ENCODE peak calls at places on chromosome 22, in nine cellular contexts. E, Y, I, Z, D, F, N, Q and P are unnamed samples.

GRCh38 chr22:31445642-31446041 is 44.0 kb downstream of the EIF4ENIF1 start:
- DNase-seq in E (no peak), Y (no peak), I (no peak), Z (no peak), D (no peak), F (no peak), N (no peak), Q (no peak), P (no peak)

GRCh38 chr22:45903355-45904149 is 73.4 kb downstream of the WNT7B start:
- DNase-seq in E (no peak), Y (peak), I (no peak), Z (no peak), D (no peak), F (peak), N (peak), Q (no peak), P (no peak)

GRCh38 chr22:22464541-22465054 is 43.9 kb downstream of the ZNF280B start:
- DNase-seq in E (no peak), Y (no peak), I (no peak), Z (no peak), D (no peak), F (no peak), N (no peak), Q (no peak), P (no peak)

GRCh38 chr22:32132783-32133182 is 26.3 kb downstream of the C22orf42 start:
- DNase-seq in E (no peak), Y (no peak), I (no peak), Z (no peak), D (no peak), F (no peak), N (no peak), Q (no peak), P (no peak)

GRCh38 chr22:46829140-46829891 is 66.9 kb downstream of the TBC1D22A start:
- DNase-seq in E (no peak), Y (peak), I (no peak), Z (no peak), D (no peak), F (peak), N (no peak), Q (no peak), P (no peak)

GRCh38 chr22:37229012-37229804 is 14.9 kb downstream of the RAC2 start:
- DNase-seq in E (no peak), Y (peak), I (no peak), Z (no peak), D (no peak), F (peak), N (no peak), Q (no peak), P (no peak)

GRCh38 chr22:30777589-30777988 is 82.9 kb downstream of the OSBP2 start:
- DNase-seq in E (no peak), Y (no peak), I (no peak), Z (no peak), D (no peak), F (no peak), N (no peak), Q (no peak), P (no peak)

GRCh38 chr22:38310518-38311330 is 6.5 kb downstream of the CSNK1E start:
- DNase-seq in E (no peak), Y (no peak), I (no peak), Z (no peak), D (no peak), F (no peak), N (no peak), Q (no peak), P (no peak)

GRCh38 chr22:38467438-38467903 is 425 bp upstream of the KDELR3 start:
- DNase-seq in E (no peak), Y (no peak), I (no peak), Z (no peak), D (no peak), F (no peak), N (no peak), Q (no peak), P (no peak)

GRCh38 chr22:42673898-42674390 is 24.8 kb upstream of the CYB5R3 start:
- DNase-seq in E (no peak), Y (no peak), I (no peak), Z (peak), D (no peak), F (peak), N (no peak), Q (peak), P (no peak)

GRCh38 chr22:44486538-44486937 is 11.5 kb downstream of the RTL6 start:
- DNase-seq in E (no peak), Y (no peak), I (no peak), Z (no peak), D (no peak), F (peak), N (no peak), Q (no peak), P (no peak)

GRCh38 chr22:42697542-42698013 is 23.1 kb downstream of the A4GALT start:
- DNase-seq in E (no peak), Y (peak), I (no peak), Z (no peak), D (no peak), F (peak), N (peak), Q (no peak), P (no peak)

GRCh38 chr22:29883831-29884139 is 811 bp downstream of the MTMR3 start:
- DNase-seq in E (no peak), Y (no peak), I (no peak), Z (no peak), D (no peak), F (no peak), N (no peak), Q (no peak), P (no peak)

GRCh38 chr22:37932821-37933578 is 20.4 kb downstream of the C22orf23 start:
- DNase-seq in E (no peak), Y (no peak), I (no peak), Z (peak), D (no peak), F (no peak), N (no peak), Q (peak), P (peak)

GRCh38 chr22:24321999-24322398 is 51.4 kb downstream of the SPECC1L start:
- DNase-seq in E (no peak), Y (no peak), I (no peak), Z (no peak), D (no peak), F (no peak), N (peak), Q (no peak), P (no peak)

GRCh38 chr22:20979243-20979809 is 2.8 kb upstream of the LZTR1 start:
- DNase-seq in E (peak), Y (peak), I (peak), Z (peak), D (peak), F (no peak), N (peak), Q (no peak), P (peak)

GRCh38 chr22:17951315-17951714 is 73.0 kb downstream of the MICAL3 start:
- DNase-seq in E (no peak), Y (no peak), I (no peak), Z (no peak), D (no peak), F (no peak), N (no peak), Q (no peak), P (no peak)

GRCh38 chr22:39144101-39144815 is 8.2 kb downstream of the CBX7 start:
- DNase-seq in E (peak), Y (peak), I (peak), Z (peak), D (no peak), F (peak), N (no peak), Q (no peak), P (no peak)

GRCh38 chr22:38097557-38098409 is 12.7 kb downstream of the BAIAP2L2 start:
- DNase-seq in E (no peak), Y (no peak), I (peak), Z (no peak), D (no peak), F (no peak), N (no peak), Q (no peak), P (no peak)

GRCh38 chr22:42296381-42296853 is 26.0 kb upstream of the TCF20 start:
- DNase-seq in E (no peak), Y (no peak), I (no peak), Z (peak), D (no peak), F (peak), N (peak), Q (no peak), P (peak)

GRCh38 chr22:44746836-44747519 is 5.4 kb upstream of the ARHGAP8 start:
- DNase-seq in E (no peak), Y (no peak), I (no peak), Z (peak), D (no peak), F (peak), N (no peak), Q (no peak), P (no peak)

GRCh38 chr22:19879996-19880785 is 25.5 kb upstream of the GNB1L start:
- DNase-seq in E (no peak), Y (no peak), I (no peak), Z (no peak), D (no peak), F (no peak), N (no peak), Q (no peak), P (no peak)

GRCh38 chr22:20159088-20159487 is 8.2 kb upstream of the CCDC188 start:
- DNase-seq in E (no peak), Y (no peak), I (peak), Z (no peak), D (no peak), F (no peak), N (no peak), Q (no peak), P (no peak)

GRCh38 chr22:39997939-39998726 is 3.4 kb downstream of the FAM83F start:
- DNase-seq in E (no peak), Y (no peak), I (peak), Z (peak), D (no peak), F (no peak), N (no peak), Q (peak), P (no peak)